ENCODE peak calls at places on chromosomes 13 and 19, in nine cellular contexts. One of them, this sample, is unnamed.

GRCh38 chr13:88701551-88701950 is 1030.4 kb downstream of the SLITRK5 start:
- DNase-seq in heart right ventricle: no peak
- DNase-seq in body of pancreas: no peak
- DNase-seq in ovary: no peak
- DNase-seq in testis: no peak
- DNase-seq in right lobe of liver: no peak
- DNase-seq in CD8-positive, alpha-beta T cell: no peak
- DNase-seq in heart left ventricle: no peak
- DNase-seq in HCT116: no peak
- DNase-seq in this sample: no peak

GRCh38 chr13:40982772-40983171 is 36.3 kb downstream of the ELF1 start:
- DNase-seq in CD8-positive, alpha-beta T cell: no peak
- DNase-seq in testis: peak; percentile 48
- DNase-seq in HCT116: no peak
- DNase-seq in right lobe of liver: no peak
- DNase-seq in heart right ventricle: no peak
- DNase-seq in heart left ventricle: peak; percentile 36
- DNase-seq in body of pancreas: peak; percentile 67
- DNase-seq in ovary: no peak
- DNase-seq in this sample: peak; percentile 51

GRCh38 chr19:56141416-56141992 is 417 bp downstream of the ZNF444 start:
- DNase-seq in right lobe of liver: no peak
- DNase-seq in ovary: no peak
- DNase-seq in body of pancreas: peak; percentile 49
- DNase-seq in heart right ventricle: no peak
- DNase-seq in testis: no peak
- DNase-seq in CD8-positive, alpha-beta T cell: no peak
- DNase-seq in HCT116: no peak
- DNase-seq in heart left ventricle: no peak
- DNase-seq in this sample: no peak

GRCh38 chr19:29976151-29976943 is 34.3 kb downstream of the URI1 start:
- DNase-seq in heart left ventricle: no peak
- DNase-seq in right lobe of liver: no peak
- DNase-seq in ovary: no peak
- DNase-seq in heart right ventricle: no peak
- DNase-seq in body of pancreas: no peak
- DNase-seq in testis: no peak
- DNase-seq in CD8-positive, alpha-beta T cell: no peak
- DNase-seq in HCT116: no peak
- DNase-seq in this sample: no peak

GRCh38 chr19:11767633-11768133 is 883 bp downstream of the ZNF441 start:
- DNase-seq in CD8-positive, alpha-beta T cell: no peak
- DNase-seq in testis: peak; percentile 32
- DNase-seq in ovary: peak; percentile 25
- DNase-seq in HCT116: no peak
- DNase-seq in heart left ventricle: peak; percentile 30
- DNase-seq in right lobe of liver: peak; percentile 85
- DNase-seq in heart right ventricle: peak; percentile 23
- DNase-seq in body of pancreas: peak; percentile 74
- DNase-seq in this sample: peak; percentile 33

GRCh38 chr19:38032151-38032550 is 125.1 kb downstream of the SIPA1L3 start:
- DNase-seq in testis: no peak
- DNase-seq in right lobe of liver: no peak
- DNase-seq in CD8-positive, alpha-beta T cell: no peak
- DNase-seq in heart right ventricle: no peak
- DNase-seq in HCT116: no peak
- DNase-seq in heart left ventricle: no peak
- DNase-seq in ovary: no peak
- DNase-seq in body of pancreas: no peak
- DNase-seq in this sample: peak; percentile 31

GRCh38 chr19:47512183-47512947 is 2.5 kb downstream of the NAPA start:
- DNase-seq in ovary: peak; percentile 68
- DNase-seq in heart right ventricle: no peak
- DNase-seq in body of pancreas: peak; percentile 92
- DNase-seq in HCT116: no peak
- DNase-seq in heart left ventricle: peak; percentile 30
- DNase-seq in right lobe of liver: peak; percentile 87
- DNase-seq in CD8-positive, alpha-beta T cell: no peak
- DNase-seq in testis: peak; percentile 57
- DNase-seq in this sample: peak; percentile 73

GRCh38 chr19:52188822-52189744 is 769 bp upstream of the PPP2R1A start:
- DNase-seq in HCT116: no peak
- DNase-seq in CD8-positive, alpha-beta T cell: no peak
- DNase-seq in body of pancreas: no peak
- DNase-seq in heart right ventricle: peak; percentile 99
- DNase-seq in ovary: peak; percentile 87
- DNase-seq in heart left ventricle: peak; percentile 86
- DNase-seq in right lobe of liver: no peak
- DNase-seq in testis: no peak
- DNase-seq in this sample: no peak

GRCh38 chr13:24071423-24072075 is 89.0 kb upstream of the SPATA13 start:
- DNase-seq in ovary: no peak
- DNase-seq in HCT116: no peak
- DNase-seq in CD8-positive, alpha-beta T cell: no peak
- DNase-seq in body of pancreas: no peak
- DNase-seq in right lobe of liver: no peak
- DNase-seq in heart right ventricle: no peak
- DNase-seq in heart left ventricle: no peak
- DNase-seq in testis: no peak
- DNase-seq in this sample: peak; percentile 80

GRCh38 chr13:21749410-21749809 is 78.5 kb downstream of the FGF9 start:
- DNase-seq in ovary: no peak
- DNase-seq in testis: no peak
- DNase-seq in CD8-positive, alpha-beta T cell: no peak
- DNase-seq in right lobe of liver: no peak
- DNase-seq in heart right ventricle: no peak
- DNase-seq in heart left ventricle: no peak
- DNase-seq in HCT116: no peak
- DNase-seq in body of pancreas: no peak
- DNase-seq in this sample: no peak

GRCh38 chr19:39400997-39401548 is 5.6 kb upstream of the ZFP36 start:
- DNase-seq in heart left ventricle: no peak
- DNase-seq in right lobe of liver: no peak
- DNase-seq in testis: no peak
- DNase-seq in CD8-positive, alpha-beta T cell: peak; percentile 26
- DNase-seq in ovary: no peak
- DNase-seq in HCT116: no peak
- DNase-seq in heart right ventricle: no peak
- DNase-seq in body of pancreas: no peak
- DNase-seq in this sample: no peak

GRCh38 chr19:39402417-39403297 is 4.0 kb upstream of the ZFP36 start:
- DNase-seq in testis: peak; percentile 93
- DNase-seq in heart left ventricle: peak; percentile 96
- DNase-seq in right lobe of liver: peak; percentile 94
- DNase-seq in ovary: peak; percentile 95
- DNase-seq in heart right ventricle: peak; percentile 92
- DNase-seq in CD8-positive, alpha-beta T cell: peak; percentile 65
- DNase-seq in HCT116: peak; percentile 64
- DNase-seq in body of pancreas: peak; percentile 95
- DNase-seq in this sample: peak; percentile 94

GRCh38 chr19:39399684-39400465 is 6.8 kb upstream of the ZFP36 start:
- DNase-seq in testis: no peak
- DNase-seq in right lobe of liver: no peak
- DNase-seq in ovary: no peak
- DNase-seq in heart right ventricle: no peak
- DNase-seq in HCT116: no peak
- DNase-seq in heart left ventricle: no peak
- DNase-seq in CD8-positive, alpha-beta T cell: no peak
- DNase-seq in body of pancreas: no peak
- DNase-seq in this sample: no peak

GRCh38 chr19:39403331-39404312 is 3.0 kb upstream of the ZFP36 start:
- DNase-seq in HCT116: peak; percentile 92
- DNase-seq in testis: peak; percentile 95
- DNase-seq in ovary: peak; percentile 99
- DNase-seq in body of pancreas: peak; percentile 96
- DNase-seq in heart left ventricle: peak; percentile 99
- DNase-seq in CD8-positive, alpha-beta T cell: peak; percentile 94
- DNase-seq in heart right ventricle: peak; percentile 98
- DNase-seq in right lobe of liver: peak; percentile 90
- DNase-seq in this sample: peak; percentile 100

DNA sequence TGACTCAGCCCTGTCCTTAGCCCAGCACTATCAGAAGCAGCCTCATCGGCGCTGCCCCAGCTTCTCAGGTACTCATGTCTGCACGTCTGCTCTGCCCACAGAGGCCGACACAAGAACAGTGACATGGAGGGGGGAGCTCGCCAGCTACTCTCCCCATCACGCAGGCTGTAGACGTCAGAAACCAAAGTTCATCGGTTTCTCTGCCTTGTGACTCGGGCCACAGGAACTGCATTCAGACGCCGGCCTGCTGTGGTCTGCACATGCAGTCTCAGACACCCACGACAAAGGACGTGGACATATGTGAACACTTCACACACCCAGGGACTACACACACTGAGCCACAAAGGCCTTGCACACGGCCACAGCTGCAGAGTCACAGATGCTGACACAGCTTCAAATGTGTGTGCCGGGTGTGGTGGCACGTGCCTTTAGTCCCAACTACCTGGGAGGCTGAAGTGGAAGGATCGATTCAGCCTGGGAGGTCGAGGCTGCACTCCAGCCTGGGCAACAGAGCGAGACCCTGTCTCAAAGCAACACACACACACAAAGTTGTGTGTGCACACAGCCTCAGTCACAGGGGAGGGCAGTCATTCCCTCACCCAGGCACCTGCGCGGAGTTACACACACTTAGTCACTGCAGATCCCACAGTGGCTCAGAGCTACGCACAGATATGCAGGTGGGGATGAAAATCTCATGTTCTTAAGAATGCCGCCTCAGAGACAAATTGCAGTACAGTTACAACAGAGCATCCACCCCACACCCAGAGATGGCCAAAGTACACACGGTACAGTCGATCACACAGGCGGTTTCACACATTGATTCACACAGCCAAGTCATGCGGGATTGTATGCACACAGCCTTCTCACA is 4.9 kb upstream of the ZFP36 start:
- DNase-seq in body of pancreas: peak; percentile 79
- DNase-seq in HCT116: peak; percentile 78
- DNase-seq in testis: peak; percentile 67
- DNase-seq in heart left ventricle: peak; percentile 56
- DNase-seq in ovary: peak; percentile 46
- DNase-seq in right lobe of liver: peak; percentile 92
- DNase-seq in heart right ventricle: peak; percentile 31
- DNase-seq in CD8-positive, alpha-beta T cell: peak; percentile 78
- DNase-seq in this sample: peak; percentile 95
- H3K4me3 ChIP-seq in body of pancreas: no peak overlapping the region
- H3K4me3 ChIP-seq in HCT116: peak overlapping the region; percentile 43
- H3K4me3 ChIP-seq in testis: peak overlapping the region; percentile 54
- H3K4me3 ChIP-seq in heart left ventricle: peak overlapping the region; percentile 56
- H3K4me3 ChIP-seq in ovary: peak overlapping the region; percentile 21
- H3K4me3 ChIP-seq in right lobe of liver: peak overlapping the region; percentile 56
- H3K4me3 ChIP-seq in heart right ventricle: no peak overlapping the region
- H3K4me3 ChIP-seq in CD8-positive, alpha-beta T cell: peak overlapping the region; percentile 57
- H3K4me3 ChIP-seq in this sample: no peak overlapping the region

GRCh38 chr19:16514383-16515019 is 18.3 kb downstream of the C19orf44 start:
- DNase-seq in heart right ventricle: no peak
- DNase-seq in ovary: no peak
- DNase-seq in right lobe of liver: no peak
- DNase-seq in HCT116: no peak
- DNase-seq in testis: no peak
- DNase-seq in body of pancreas: no peak
- DNase-seq in heart left ventricle: no peak
- DNase-seq in CD8-positive, alpha-beta T cell: no peak
- DNase-seq in this sample: no peak
- TF ChIP-seq CTCF in heart right ventricle: no peak
- TF ChIP-seq CTCF in ovary: no peak
- TF ChIP-seq CTCF in right lobe of liver: no peak
- TF ChIP-seq CTCF in HCT116: no peak
- TF ChIP-seq CTCF in testis: no peak
- TF ChIP-seq CTCF in body of pancreas: no peak
- TF ChIP-seq CTCF in heart left ventricle: no peak
- TF ChIP-seq CTCF in CD8-positive, alpha-beta T cell: no peak
- TF ChIP-seq CTCF in this sample: no peak

DNA sequence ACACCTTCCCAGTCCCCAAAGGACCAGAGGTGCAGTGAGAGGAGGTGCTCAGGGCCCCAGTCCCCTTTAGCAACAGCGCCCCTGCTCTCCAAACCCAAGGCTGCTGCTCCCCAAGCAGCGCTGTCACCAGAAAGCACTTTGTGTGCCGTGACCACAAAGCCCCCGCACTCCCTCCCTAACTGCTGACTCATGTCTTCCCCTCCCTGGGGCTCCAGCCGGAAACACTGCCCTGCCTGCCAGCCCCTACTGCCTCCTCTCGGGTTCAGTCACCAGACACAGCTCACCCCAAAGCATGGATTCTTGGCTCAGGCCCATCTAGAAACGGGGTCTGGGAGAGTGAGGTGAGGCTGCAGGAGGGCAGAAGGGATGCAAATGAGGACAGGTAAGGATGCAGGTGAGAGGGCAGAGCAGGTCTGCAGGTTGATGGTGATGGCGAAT is 4.9 kb upstream of the TNFSF14 start:
- DNase-seq in HCT116: no peak
- DNase-seq in testis: peak; percentile 43
- DNase-seq in CD8-positive, alpha-beta T cell: peak; percentile 56
- DNase-seq in heart right ventricle: peak; percentile 47
- DNase-seq in body of pancreas: peak; percentile 68
- DNase-seq in heart left ventricle: peak; percentile 51
- DNase-seq in right lobe of liver: peak; percentile 73
- DNase-seq in ovary: peak; percentile 28
- DNase-seq in this sample: peak; percentile 57
- H3K4me3 ChIP-seq in HCT116: peak overlapping the region; percentile 28
- H3K4me3 ChIP-seq in testis: no peak overlapping the region
- H3K4me3 ChIP-seq in CD8-positive, alpha-beta T cell: no peak overlapping the region
- H3K4me3 ChIP-seq in heart right ventricle: no peak overlapping the region
- H3K4me3 ChIP-seq in body of pancreas: no peak overlapping the region
- H3K4me3 ChIP-seq in heart left ventricle: no peak overlapping the region
- H3K4me3 ChIP-seq in right lobe of liver: no peak overlapping the region
- H3K4me3 ChIP-seq in ovary: no peak overlapping the region
- H3K4me3 ChIP-seq in this sample: no peak overlapping the region

GRCh38 chr19:2268861-2269243 is 12.6 kb upstream of the JSRP1 start:
- DNase-seq in testis: no peak
- DNase-seq in heart left ventricle: no peak
- DNase-seq in body of pancreas: no peak
- DNase-seq in HCT116: no peak
- DNase-seq in right lobe of liver: no peak
- DNase-seq in ovary: no peak
- DNase-seq in CD8-positive, alpha-beta T cell: no peak
- DNase-seq in heart right ventricle: no peak
- DNase-seq in this sample: no peak

GRCh38 chr19:2270157-2270571 is 11.8 kb downstream of the PEAK3 start:
- DNase-seq in CD8-positive, alpha-beta T cell: no peak
- DNase-seq in ovary: peak; percentile 72
- DNase-seq in right lobe of liver: peak; percentile 77
- DNase-seq in heart right ventricle: peak; percentile 61
- DNase-seq in testis: no peak
- DNase-seq in heart left ventricle: peak; percentile 68
- DNase-seq in HCT116: no peak
- DNase-seq in body of pancreas: peak; percentile 69
- DNase-seq in this sample: no peak

GRCh38 chr19:2268480-2268830 is 12.2 kb upstream of the JSRP1 start:
- DNase-seq in heart right ventricle: no peak
- DNase-seq in body of pancreas: no peak
- DNase-seq in testis: no peak
- DNase-seq in CD8-positive, alpha-beta T cell: no peak
- DNase-seq in ovary: no peak
- DNase-seq in right lobe of liver: no peak
- DNase-seq in HCT116: no peak
- DNase-seq in heart left ventricle: no peak
- DNase-seq in this sample: no peak

GRCh38 chr19:2270572-2271515 is 11.1 kb downstream of the PEAK3 start:
- DNase-seq in right lobe of liver: peak; percentile 88
- DNase-seq in body of pancreas: peak; percentile 89
- DNase-seq in testis: peak; percentile 79
- DNase-seq in heart left ventricle: peak; percentile 92
- DNase-seq in ovary: peak; percentile 90
- DNase-seq in CD8-positive, alpha-beta T cell: peak; percentile 39
- DNase-seq in HCT116: no peak
- DNase-seq in heart right ventricle: peak; percentile 89
- DNase-seq in this sample: peak; percentile 86

GRCh38 chr19:2269244-2270156 is 12.5 kb downstream of the PEAK3 start:
- DNase-seq in heart left ventricle: peak; percentile 98
- DNase-seq in right lobe of liver: peak; percentile 99
- DNase-seq in testis: peak; percentile 98
- DNase-seq in heart right ventricle: peak; percentile 99
- DNase-seq in ovary: peak; percentile 99
- DNase-seq in CD8-positive, alpha-beta T cell: peak; percentile 99
- DNase-seq in HCT116: peak; percentile 85
- DNase-seq in body of pancreas: peak; percentile 98
- DNase-seq in this sample: peak; percentile 93
- TF ChIP-seq CTCF in heart left ventricle: no peak
- TF ChIP-seq CTCF in right lobe of liver: no peak
- TF ChIP-seq CTCF in testis: peak; percentile 47
- TF ChIP-seq CTCF in heart right ventricle: no peak
- TF ChIP-seq CTCF in ovary: no peak
- TF ChIP-seq CTCF in CD8-positive, alpha-beta T cell: no peak
- TF ChIP-seq CTCF in HCT116: peak; percentile 7
- TF ChIP-seq CTCF in body of pancreas: peak; percentile 45
- TF ChIP-seq CTCF in this sample: no peak

This sample was measured in fibroblast of mammary gland.